ENCODE peak calls at places on chromosomes 13 and 19, in four cellular contexts. C is AG09309, Q is brain microvascular endothelial cell, T is AG10803. W is an unnamed sample.

GRCh38 chr19:48497728-48498575 is 13.7 kb downstream of the LMTK3 start:
- DNase-seq in C (no peak), Q (no peak), T (no peak), W (no peak)

GRCh38 chr13:114309806-114310410 is 4.4 kb upstream of the CHAMP1 start:
- DNase-seq in C (no peak), Q (no peak), T (no peak), W (no peak)

GRCh38 chr13:95579303-95579702 is 26.8 kb downstream of the CLDN10 start:
- DNase-seq in C (no peak), Q (no peak), T (no peak), W (no peak)

GRCh38 chr19:47723573-47723923 is 10.3 kb downstream of the EHD2 start:
- DNase-seq in C (peak; percentile 78), Q (peak; percentile 88), T (peak; percentile 93), W (peak; percentile 92)

GRCh38 chr13:50387124-50387581 is 371.9 kb downstream of the KCNRG start:
- DNase-seq in C (no peak), Q (no peak), T (peak; percentile 40), W (no peak)

GRCh38 chr19:41323430-41324125 is 13.6 kb downstream of the CCDC97 start:
- DNase-seq in C (peak; percentile 93), Q (peak; percentile 97), T (peak; percentile 97), W (peak; percentile 99)

GRCh38 chr19:8592231-8593009 is 15.2 kb upstream of the MYO1F start:
- DNase-seq in C (peak; percentile 66), Q (peak; percentile 99), T (peak; percentile 88), W (peak; percentile 96)

GRCh38 chr19:46603195-46603637 is 2.1 kb downstream of the CALM3 start:
- DNase-seq in C (no peak), Q (no peak), T (no peak), W (peak; percentile 22)

GRCh38 chr19:29880498-29881081 is 61.4 kb upstream of the URI1 start:
- DNase-seq in C (no peak), Q (no peak), T (no peak), W (no peak)

GRCh38 chr19:19403373-19403901 is 2.0 kb upstream of the GATAD2A start:
- DNase-seq in C (no peak), Q (peak; percentile 11), T (peak; percentile 59), W (peak; percentile 47)

GRCh38 chr19:41869374-41869955 is 7.6 kb upstream of the CD79A start:
- DNase-seq in C (no peak), Q (no peak), T (no peak), W (no peak)

GRCh38 chr13:32988588-32989256 is 27.5 kb upstream of the KL start:
- DNase-seq in C (no peak), Q (no peak), T (peak; percentile 14), W (no peak)

GRCh38 chr13:109645831-109646230 is 140.6 kb downstream of the IRS2 start:
- DNase-seq in C (no peak), Q (peak; percentile 29), T (peak; percentile 17), W (no peak)

GRCh38 chr13:40539954-40540706 is 126.3 kb downstream of the FOXO1 start:
- DNase-seq in C (peak; percentile 31), Q (peak; percentile 86), T (peak; percentile 75), W (peak; percentile 82)

GRCh38 chr19:45469835-45470146 is 2.0 kb downstream of the FOSB start:
- DNase-seq in C (no peak), Q (no peak), T (no peak), W (no peak)

GRCh38 chr19:19600793-19601346 is 17.6 kb downstream of the PBX4 start:
- DNase-seq in C (no peak), Q (no peak), T (no peak), W (no peak)

GRCh38 chr13:23467932-23468278 is 34.4 kb upstream of the SACS start:
- DNase-seq in C (no peak), Q (no peak), T (no peak), W (no peak)

GRCh38 chr19:18135712-18136584 is 17.0 kb upstream of the PIK3R2 start:
- DNase-seq in C (no peak), Q (no peak), T (no peak), W (no peak)

GRCh38 chr13:19845758-19846157 is 17.7 kb downstream of the ZMYM5 start:
- DNase-seq in C (peak; percentile 86), Q (peak; percentile 96), T (peak; percentile 94), W (peak; percentile 97)

GRCh38 chr19:48780684-48781391 is 25.5 kb downstream of the FGF21 start:
- DNase-seq in C (no peak), Q (peak; percentile 52), T (peak; percentile 9), W (peak; percentile 90)

GRCh38 chr19:50728084-50728737 is 5.0 kb downstream of the CLEC11A start:
- DNase-seq in C (no peak), Q (peak; percentile 63), T (peak; percentile 62), W (peak; percentile 71)

GRCh38 chr19:10687518-10688288 is 13.5 kb upstream of the QTRT1 start:
- DNase-seq in C (no peak), Q (no peak), T (no peak), W (no peak)

GRCh38 chr13:65011403-65011802 is 2218.7 kb downstream of the PCDH9 start:
- DNase-seq in C (no peak), Q (no peak), T (no peak), W (no peak)

GRCh38 chr19:40539070-40539469 is 37.6 kb upstream of the SHKBP1 start:
- DNase-seq in C (no peak), Q (no peak), T (no peak), W (no peak)

GRCh38 chr13:64083396-64083795 is 2667.7 kb upstream of the PCDH20 start:
- DNase-seq in C (no peak), Q (no peak), T (no peak), W (no peak)

GRCh38 chr19:958967-959685 is 25.0 kb upstream of the WDR18 start:
- DNase-seq in C (no peak), Q (peak; percentile 31), T (no peak), W (peak; percentile 86)

GRCh38 chr13:99415014-99415650 is 86.1 kb upstream of the TM9SF2 start:
- DNase-seq in C (no peak), Q (no peak), T (no peak), W (no peak)

GRCh38 chr13:99415851-99416331 is 85.4 kb upstream of the TM9SF2 start:
- DNase-seq in C (no peak), Q (no peak), T (no peak), W (no peak)

GRCh38 chr13:99414048-99414995 is 87.0 kb upstream of the TM9SF2 start:
- DNase-seq in C (no peak), Q (no peak), T (no peak), W (peak; percentile 11)

GRCh38 chr13:99416411-99417121 is 84.7 kb upstream of the TM9SF2 start:
- DNase-seq in C (no peak), Q (no peak), T (no peak), W (no peak)

GRCh38 chr13:99412856-99413255 is 88.4 kb upstream of the TM9SF2 start:
- DNase-seq in C (no peak), Q (no peak), T (no peak), W (no peak)
- TF ChIP-seq CTCF in C (no peak), Q (no peak), T (no peak), W (no peak)

DNA sequence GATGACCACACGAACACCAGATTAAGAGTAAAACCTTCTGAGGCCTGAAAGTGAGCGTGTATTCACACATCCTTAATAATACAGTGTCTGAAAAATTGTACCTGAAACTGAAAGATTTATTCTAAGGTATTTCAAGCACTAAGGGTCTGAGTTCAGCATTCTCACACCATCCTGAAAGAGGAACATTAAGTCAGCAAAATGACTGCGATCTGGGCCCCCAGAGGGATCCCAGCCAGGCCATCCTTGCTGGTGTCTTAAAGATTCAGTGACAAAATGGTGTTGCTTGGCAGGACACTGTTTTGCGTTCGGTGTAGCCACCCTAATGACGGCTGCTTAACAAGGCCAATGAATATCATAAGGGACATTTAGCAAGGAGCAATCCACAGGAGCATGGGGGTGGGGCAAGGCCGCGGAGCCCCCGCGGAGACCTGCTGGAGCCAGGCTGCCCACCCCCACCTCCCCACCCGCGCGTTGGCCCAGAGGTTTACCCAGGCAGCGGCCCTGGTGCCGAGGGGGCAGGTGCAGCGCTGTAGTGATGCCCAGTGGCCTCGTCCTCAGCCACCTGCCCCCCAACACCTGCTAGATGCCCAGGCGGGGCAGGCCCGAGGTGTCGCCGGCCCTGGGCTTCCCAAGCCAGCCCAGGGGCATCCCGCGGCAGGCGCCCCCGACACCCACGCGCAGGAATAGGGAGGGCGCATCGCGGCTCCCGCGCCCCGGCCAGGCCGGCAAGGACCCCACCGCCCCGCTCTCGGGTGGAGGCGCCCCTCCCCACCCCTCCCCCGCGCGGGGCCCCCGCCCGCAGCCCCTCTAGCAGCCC is 742 bp downstream of the NALCN start:
- DNase-seq in C (no peak), Q (no peak), T (no peak), W (no peak)
- H3K4me3 ChIP-seq in C (peak overlapping the region; percentile 58), Q (peak overlapping the region; percentile 71), T (peak overlapping the region; percentile 69), W (peak overlapping the region; percentile 70)

DNA sequence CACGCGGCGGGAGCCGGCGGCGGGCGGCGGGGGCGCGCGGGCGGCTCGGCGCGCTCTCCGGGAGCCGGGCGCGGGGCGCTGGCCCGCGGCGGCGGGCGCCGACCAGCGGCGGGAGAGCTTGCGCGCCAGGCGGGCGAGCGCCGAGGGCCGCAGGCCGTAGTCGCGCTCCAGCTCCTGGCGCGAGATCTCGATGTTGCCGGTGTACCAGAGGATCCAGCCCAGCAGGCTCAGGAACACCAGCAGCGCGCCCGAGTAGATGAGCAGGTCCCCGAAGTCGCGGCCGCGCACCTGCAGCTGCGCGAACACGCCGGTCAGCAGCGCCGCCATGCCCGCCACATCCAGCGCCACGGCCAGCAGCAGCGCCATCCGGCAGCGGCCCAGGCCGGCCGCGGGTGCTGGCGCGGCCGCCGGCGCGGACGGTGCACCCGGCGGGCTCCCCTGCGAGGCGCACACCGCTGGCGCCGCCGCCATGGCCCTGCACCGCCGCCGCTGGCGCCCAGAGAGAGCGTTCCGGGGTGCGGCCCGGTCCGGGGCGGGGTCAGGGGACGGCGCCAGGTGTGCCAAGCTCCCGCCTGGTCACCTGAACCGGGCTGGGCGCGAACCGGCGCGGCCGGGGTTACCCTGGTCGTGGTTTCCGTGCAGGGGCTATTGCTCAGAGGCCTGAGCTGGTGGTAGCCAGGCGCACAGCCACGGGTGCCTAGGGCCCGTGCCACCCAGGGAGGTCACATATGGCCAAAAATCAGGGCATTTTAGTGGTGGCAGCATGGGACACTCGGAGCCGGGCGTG is at the start of gene TMEM238:
- DNase-seq in C (no peak), Q (peak; percentile 56), T (peak; percentile 62), W (peak; percentile 69)
- TF ChIP-seq CTCF in C (no peak), Q (peak; percentile 18), T (no peak), W (no peak)

GRCh38 chr13:60396008-60396782 is 825 bp upstream of the TDRD3 start:
- DNase-seq in C (peak; percentile 34), Q (peak; percentile 84), T (peak; percentile 89), W (peak; percentile 88)

GRCh38 chr13:60398438-60398891 is 1.4 kb downstream of the TDRD3 start:
- DNase-seq in C (no peak), Q (no peak), T (no peak), W (no peak)

GRCh38 chr13:60397693-60398437 is 845 bp downstream of the TDRD3 start:
- DNase-seq in C (peak; percentile 29), Q (peak; percentile 57), T (peak; percentile 72), W (peak; percentile 72)

GRCh38 chr13:60396783-60397692 is at the start of gene TDRD3:
- DNase-seq in C (peak; percentile 40), Q (peak; percentile 75), T (peak; percentile 83), W (peak; percentile 87)

DNA sequence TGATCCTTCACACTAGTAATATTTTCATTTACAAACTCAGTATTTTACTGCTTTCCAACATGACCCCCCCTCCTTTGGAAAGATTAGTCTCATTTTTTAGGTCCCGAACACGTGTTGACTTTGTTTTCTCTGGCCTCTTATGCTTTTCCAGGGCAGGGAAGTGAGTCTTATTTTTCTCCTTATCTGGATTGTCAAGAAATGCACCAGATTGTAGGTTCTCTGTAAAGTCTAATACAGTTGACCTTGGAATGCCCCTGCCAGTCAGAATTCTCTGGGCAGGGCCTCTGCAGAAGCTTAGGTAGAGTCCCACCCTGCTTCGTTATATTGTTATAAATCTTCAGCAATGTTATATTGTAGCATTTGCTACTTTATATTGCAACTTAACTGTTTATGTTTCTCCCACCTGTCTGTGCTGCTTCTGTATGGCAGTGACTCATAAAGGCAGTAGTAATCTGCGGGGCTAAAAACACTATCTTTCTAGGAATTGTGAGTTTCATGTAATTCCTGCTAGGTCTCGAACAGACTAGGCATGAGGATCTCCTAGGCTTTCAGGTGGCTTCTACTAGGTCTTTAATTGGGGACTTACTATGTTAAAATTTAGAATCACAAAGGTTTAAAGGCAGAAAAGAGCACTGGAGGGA is 2.0 kb downstream of the TDRD3 start:
- DNase-seq in C (no peak), Q (no peak), T (no peak), W (peak; percentile 19)
- H3K4me3 ChIP-seq in C (no peak overlapping the region), Q (no peak overlapping the region), T (peak overlapping the region; percentile 67), W (peak overlapping the region; percentile 1)